ENCODE peak calls at places on chromosomes 4 and X, in five cellular contexts. F, C, Y, S and H are unnamed samples.

GRCh38 chrX:77617206-77617605 is 168.8 kb downstream of the ATRX start:
- DNase-seq in S (no peak), C (no peak), Y (no peak), F (no peak), H (no peak)

GRCh38 chr4:189656551-189657165 is 284.0 kb upstream of the FRG1 start:
- DNase-seq in C (no peak), Y (no peak), F (no peak), S (no peak), H (no peak)

GRCh38 chr4:123406862-123407261 is 10.3 kb downstream of the SPRY1 start:
- DNase-seq in F (no peak), Y (no peak), C (no peak), S (no peak), H (no peak)

GRCh38 chr4:37666625-37667071 is 19.5 kb downstream of the RELL1 start:
- DNase-seq in C (peak; percentile 95), S (peak; percentile 94), Y (peak; percentile 64), F (peak; percentile 52), H (no peak)

GRCh38 chrX:15343075-15343476 is 7.8 kb upstream of the PIGA start:
- DNase-seq in F (no peak), C (peak; percentile 73), S (no peak), Y (no peak), H (no peak)

GRCh38 chrX:150060406-150060805 is 122.1 kb upstream of the EOLA2 start:
- DNase-seq in C (peak; percentile 54), F (no peak), Y (no peak), S (peak; percentile 72), H (no peak)

GRCh38 chrX:115311666-115312065 is 22.2 kb downstream of the LUZP4 start:
- DNase-seq in Y (peak; percentile 3), C (no peak), F (no peak), S (peak; percentile 23), H (no peak)

GRCh38 chrX:119398587-119398973 is 556 bp upstream of the SLC25A43 start:
- DNase-seq in F (peak; percentile 9), S (peak; percentile 7), Y (no peak), C (peak; percentile 36), H (no peak)

GRCh38 chr4:169407217-169407845 is 136.6 kb upstream of the SH3RF1 start:
- DNase-seq in Y (peak; percentile 36), C (peak; percentile 1), F (no peak), S (peak; percentile 64), H (no peak)

GRCh38 chr4:13328591-13328990 is 155.5 kb downstream of the RAB28 start:
- DNase-seq in S (peak; percentile 61), Y (no peak), C (peak; percentile 78), F (no peak), H (no peak)

GRCh38 chr4:179195887-179196286 is 1753.7 kb upstream of the AGA start:
- DNase-seq in Y (no peak), S (no peak), F (no peak), C (no peak), H (no peak)

GRCh38 chr4:77308843-77309242 is 151.8 kb downstream of the CCNG2 start:
- DNase-seq in S (peak; percentile 16), F (peak; percentile 51), C (peak; percentile 71), Y (no peak), H (no peak)

GRCh38 chrX:85851418-85851817 is 195.9 kb downstream of the CHM start:
- DNase-seq in F (peak; percentile 25), S (no peak), C (peak; percentile 19), Y (no peak), H (peak; percentile 32)

GRCh38 chr4:139229534-139230039 is 50.4 kb downstream of the MGARP start:
- DNase-seq in S (peak; percentile 43), Y (peak; percentile 12), C (peak; percentile 73), F (peak; percentile 57), H (no peak)

GRCh38 chrX:856901-857300 is 226.3 kb downstream of the SHOX start:
- DNase-seq in S (no peak), F (no peak), Y (no peak), C (no peak), H (no peak)

GRCh38 chr4:143587703-143588102 is 74.2 kb downstream of the SMARCA5 start:
- DNase-seq in S (peak; percentile 2), C (peak; percentile 38), F (peak; percentile 8), Y (no peak), H (no peak)

GRCh38 chr4:111011458-111011857 is 388.6 kb upstream of the PITX2 start:
- DNase-seq in C (no peak), S (no peak), F (no peak), Y (no peak), H (no peak)

GRCh38 chrX:110082156-110082555 is 79.2 kb downstream of the TMEM164 start:
- DNase-seq in Y (no peak), C (peak; percentile 79), F (no peak), S (peak; percentile 95), H (no peak)

GRCh38 chr4:77040856-77041576 is 34.8 kb downstream of the CCNI start:
- DNase-seq in S (peak; percentile 44), C (peak; percentile 65), Y (no peak), F (no peak), H (no peak)

GRCh38 chr4:23290656-23291055 is 597.9 kb downstream of the GBA3 start:
- DNase-seq in F (no peak), Y (no peak), C (no peak), S (peak; percentile 47), H (no peak)

GRCh38 chr4:108109997-108110416 is 58.7 kb downstream of the LEF1 start:
- DNase-seq in Y (no peak), S (no peak), F (no peak), C (no peak), H (no peak)
- H3K27me3 ChIP-seq in Y (no peaks in the 10 kb centered on the region), S (no peaks in the 10 kb centered on the region), F (no peaks in the 10 kb centered on the region), C (peaks cover 16% of the 10 kb centered on the region), H (no peaks in the 10 kb centered on the region)

GRCh38 chr4:158164849-158165248 is 8.0 kb downstream of the GASK1B start:
- DNase-seq in S (no peak), Y (no peak), C (no peak), F (no peak), H (no peak)
- H3K4me1 ChIP-seq in S (peaks cover 4% of the 10 kb centered on the region), Y (peaks cover 96% of the 10 kb centered on the region), C (peaks cover 23% of the 10 kb centered on the region), F (no peaks in the 10 kb centered on the region), H (peaks cover 30% of the 10 kb centered on the region)

GRCh38 chr4:128385683-128386304 is 98.2 kb upstream of the PGRMC2 start:
- DNase-seq in C (peak; percentile 56), S (peak; percentile 63), Y (no peak), F (no peak), H (no peak)

GRCh38 chr4:128390475-128390996 is 102.9 kb upstream of the PGRMC2 start:
- DNase-seq in S (no peak), C (no peak), Y (no peak), F (no peak), H (no peak)

GRCh38 chr4:128387600-128388351 is 100.2 kb upstream of the PGRMC2 start:
- DNase-seq in F (no peak), S (peak; percentile 66), C (peak; percentile 33), Y (no peak), H (no peak)

GRCh38 chr4:128386761-128387599 is 99.4 kb upstream of the PGRMC2 start:
- DNase-seq in C (peak; percentile 98), Y (peak; percentile 87), S (peak; percentile 98), F (no peak), H (peak; percentile 85)

GRCh38 chr4:128388352-128388630 is 100.7 kb upstream of the PGRMC2 start:
- DNase-seq in C (peak; percentile 26), S (peak; percentile 22), Y (no peak), F (no peak), H (no peak)
- H3K27ac ChIP-seq in C (no peak overlapping the region), S (no peak overlapping the region), Y (no peak overlapping the region), F (no peak overlapping the region), H (no peak overlapping the region)

GRCh38 chrX:71106427-71106826 is at the start of gene CXorf65:
- DNase-seq in F (peak; percentile 48), C (no peak), S (no peak), Y (no peak), H (no peak)

GRCh38 chrX:71111141-71111843 is at the start of gene IL2RG:
- DNase-seq in S (no peak), F (peak; percentile 95), Y (no peak), C (no peak), H (no peak)

GRCh38 chrX:71105638-71106037 is 902 bp downstream of the CXorf65 start:
- DNase-seq in Y (no peak), C (no peak), F (peak; percentile 51), S (no peak), H (no peak)

GRCh38 chrX:71107245-71107644 is 705 bp upstream of the CXorf65 start:
- DNase-seq in F (no peak), Y (no peak), C (no peak), S (no peak), H (no peak)

GRCh38 chrX:71107762-71108360 is 1.3 kb upstream of the CXorf65 start:
- DNase-seq in C (no peak), S (no peak), Y (no peak), F (peak; percentile 79), H (no peak)
- H3K27me3 ChIP-seq in C (no peaks in the 10 kb centered on the region), S (peaks cover 5% of the 10 kb centered on the region), Y (no peaks in the 10 kb centered on the region), F (no peaks in the 10 kb centered on the region), H (no peaks in the 10 kb centered on the region)

GRCh38 chrX:97843200-97843811 is 959.6 kb downstream of the RPA4 start:
- DNase-seq in Y (no peak), S (no peak), C (no peak), F (no peak), H (peak; percentile 36)
- H3K4me1 ChIP-seq in Y (no peaks in the 10 kb centered on the region), S (no peaks in the 10 kb centered on the region), C (no peaks in the 10 kb centered on the region), F (no peaks in the 10 kb centered on the region), H (no peaks in the 10 kb centered on the region)

DNA sequence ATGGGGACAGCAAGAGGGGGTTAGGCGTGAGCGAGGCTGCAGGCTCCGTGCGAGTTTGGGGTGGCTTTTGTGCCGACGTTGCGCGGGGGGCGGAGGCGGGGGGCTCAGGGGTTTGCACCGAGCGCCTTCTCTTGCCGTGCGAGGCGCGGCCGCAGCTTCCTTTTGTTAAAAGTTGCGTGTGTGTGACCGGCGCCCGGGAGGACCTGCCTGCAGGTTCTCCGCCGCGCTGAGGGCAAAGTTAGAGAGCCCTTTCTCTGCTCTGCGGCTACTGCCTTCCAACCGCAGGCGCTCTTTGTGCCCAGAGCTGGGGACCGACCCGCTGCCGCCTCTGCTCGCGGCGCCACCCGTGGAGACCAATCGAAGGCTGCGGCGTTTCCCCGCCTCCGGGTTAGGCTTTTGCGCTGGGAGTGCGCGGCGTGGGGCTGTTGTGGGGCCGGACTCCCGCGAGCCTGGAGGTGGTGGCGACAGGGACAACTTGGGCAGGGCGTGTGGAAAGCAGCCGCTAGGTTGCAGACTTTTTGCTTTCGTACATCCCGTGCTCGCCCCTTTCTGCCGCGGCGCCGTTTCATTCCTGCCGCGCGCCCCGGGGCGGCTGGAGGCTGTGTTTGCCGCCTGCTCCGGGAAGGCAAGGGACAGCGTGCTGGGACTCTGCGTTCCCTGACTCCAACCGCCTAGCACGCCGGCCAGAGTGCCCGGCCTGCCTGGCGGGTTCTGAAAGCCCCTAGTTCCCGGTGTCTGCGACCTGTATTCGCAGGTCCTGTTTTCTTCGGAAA is 750 bp downstream of the KIT start:
- DNase-seq in S (peak; percentile 41), F (peak; percentile 28), Y (peak; percentile 47), C (peak; percentile 67), H (peak; percentile 47)
- H3K27ac ChIP-seq in S (no peak overlapping the region), F (no peak overlapping the region), Y (no peak overlapping the region), C (no peak overlapping the region), H (peak overlapping the region; percentile 33)